ENCODE peak calls at places on chromosomes 1 and 21, in four cellular contexts. One of them, this sample, is unnamed. For H3K36me3, the result is how much of the 10 kb centered on the place peaks cover.

GRCh38 chr1:96492236-96492635 is 229.3 kb upstream of the PTBP2 start:
- DNase-seq in endothelial cell of umbilical vein: no peak
- DNase-seq in mesenchymal stem cell: no peak
- DNase-seq in mammary epithelial cell: no peak
- DNase-seq in this sample: peak

GRCh38 chr1:40267767-40268187 is 9.7 kb downstream of the ZMPSTE24 start:
- DNase-seq in endothelial cell of umbilical vein: peak
- DNase-seq in mesenchymal stem cell: peak
- DNase-seq in mammary epithelial cell: peak
- DNase-seq in this sample: peak

GRCh38 chr1:20546637-20547036 is 5.7 kb upstream of the FAM43B start:
- DNase-seq in endothelial cell of umbilical vein: no peak
- DNase-seq in mesenchymal stem cell: no peak
- DNase-seq in mammary epithelial cell: no peak
- DNase-seq in this sample: no peak

GRCh38 chr1:22287273-22287672 is 144.4 kb upstream of the WNT4 start:
- DNase-seq in endothelial cell of umbilical vein: no peak
- DNase-seq in mesenchymal stem cell: no peak
- DNase-seq in mammary epithelial cell: no peak
- DNase-seq in this sample: no peak

GRCh38 chr1:58465176-58465575 is 81.3 kb downstream of the OMA1 start:
- DNase-seq in endothelial cell of umbilical vein: no peak
- DNase-seq in mesenchymal stem cell: no peak
- DNase-seq in mammary epithelial cell: no peak
- DNase-seq in this sample: no peak

GRCh38 chr1:91303165-91303564 is 101.5 kb downstream of the HFM1 start:
- DNase-seq in endothelial cell of umbilical vein: no peak
- DNase-seq in mesenchymal stem cell: no peak
- DNase-seq in mammary epithelial cell: no peak
- DNase-seq in this sample: no peak

GRCh38 chr1:219575563-219575962 is 37.3 kb downstream of the ZC3H11B start:
- DNase-seq in endothelial cell of umbilical vein: no peak
- DNase-seq in mesenchymal stem cell: no peak
- DNase-seq in mammary epithelial cell: no peak
- DNase-seq in this sample: no peak

GRCh38 chr1:35925741-35926140 is 5.2 kb upstream of the AGO3 start:
- DNase-seq in endothelial cell of umbilical vein: no peak
- DNase-seq in mesenchymal stem cell: no peak
- DNase-seq in mammary epithelial cell: no peak
- DNase-seq in this sample: peak

GRCh38 chr1:225766967-225767413 is 10.6 kb upstream of the SRP9 start:
- DNase-seq in endothelial cell of umbilical vein: peak
- DNase-seq in mesenchymal stem cell: peak
- DNase-seq in mammary epithelial cell: peak
- DNase-seq in this sample: peak

GRCh38 chr1:115189814-115190541 is 100.7 kb upstream of the TSPAN2 start:
- DNase-seq in endothelial cell of umbilical vein: no peak
- DNase-seq in mesenchymal stem cell: peak
- DNase-seq in mammary epithelial cell: peak
- DNase-seq in this sample: peak

GRCh38 chr1:97507863-97508262 is 413.0 kb downstream of the DPYD start:
- DNase-seq in endothelial cell of umbilical vein: no peak
- DNase-seq in mesenchymal stem cell: no peak
- DNase-seq in mammary epithelial cell: no peak
- DNase-seq in this sample: no peak

GRCh38 chr1:228020686-228021525 is 14.1 kb downstream of the WNT3A start:
- DNase-seq in endothelial cell of umbilical vein: no peak
- DNase-seq in mesenchymal stem cell: no peak
- DNase-seq in mammary epithelial cell: no peak
- DNase-seq in this sample: no peak

GRCh38 chr1:216119600-216119999 is 303.6 kb downstream of the USH2A start:
- DNase-seq in endothelial cell of umbilical vein: no peak
- DNase-seq in mesenchymal stem cell: peak
- DNase-seq in mammary epithelial cell: peak
- DNase-seq in this sample: peak

GRCh38 chr1:115129071-115129640 is 39.9 kb upstream of the TSPAN2 start:
- DNase-seq in endothelial cell of umbilical vein: no peak
- DNase-seq in mesenchymal stem cell: no peak
- DNase-seq in mammary epithelial cell: no peak
- DNase-seq in this sample: no peak

GRCh38 chr1:91631718-91632330 is 131.2 kb downstream of the CDC7 start:
- DNase-seq in endothelial cell of umbilical vein: no peak
- DNase-seq in mesenchymal stem cell: no peak
- DNase-seq in mammary epithelial cell: no peak
- DNase-seq in this sample: no peak

GRCh38 chr1:26349196-26349885 is 4.6 kb downstream of the CRYBG2 start:
- DNase-seq in endothelial cell of umbilical vein: no peak
- DNase-seq in mesenchymal stem cell: peak
- DNase-seq in mammary epithelial cell: peak
- DNase-seq in this sample: peak

GRCh38 chr1:10424034-10424433 is 6.2 kb upstream of the CENPS start:
- DNase-seq in endothelial cell of umbilical vein: no peak
- DNase-seq in mesenchymal stem cell: no peak
- DNase-seq in mammary epithelial cell: no peak
- DNase-seq in this sample: peak

GRCh38 chr1:100597069-100597741 is 59.3 kb downstream of the GPR88 start:
- DNase-seq in endothelial cell of umbilical vein: peak
- DNase-seq in mesenchymal stem cell: peak
- DNase-seq in mammary epithelial cell: peak
- DNase-seq in this sample: peak

GRCh38 chr1:4836574-4836973 is 182.2 kb downstream of the AJAP1 start:
- DNase-seq in endothelial cell of umbilical vein: no peak
- DNase-seq in mesenchymal stem cell: no peak
- DNase-seq in mammary epithelial cell: no peak
- DNase-seq in this sample: no peak

GRCh38 chr1:14894811-14895524 is 258.6 kb upstream of the TMEM51 start:
- DNase-seq in endothelial cell of umbilical vein: no peak
- DNase-seq in mesenchymal stem cell: no peak
- DNase-seq in mammary epithelial cell: no peak
- DNase-seq in this sample: no peak

GRCh38 chr1:173134800-173135199 is 72.3 kb downstream of the TNFSF4 start:
- DNase-seq in endothelial cell of umbilical vein: no peak
- DNase-seq in mesenchymal stem cell: no peak
- DNase-seq in mammary epithelial cell: no peak
- DNase-seq in this sample: peak

GRCh38 chr1:232555581-232556189 is 74.2 kb downstream of the SIPA1L2 start:
- DNase-seq in endothelial cell of umbilical vein: no peak
- DNase-seq in mesenchymal stem cell: peak
- DNase-seq in mammary epithelial cell: no peak
- DNase-seq in this sample: peak

GRCh38 chr1:17229379-17229778 is 19.5 kb upstream of the PADI3 start:
- DNase-seq in endothelial cell of umbilical vein: no peak
- DNase-seq in mesenchymal stem cell: no peak
- DNase-seq in mammary epithelial cell: peak
- DNase-seq in this sample: no peak

GRCh38 chr1:235068155-235069121 is 60.2 kb downstream of the TOMM20 start:
- DNase-seq in endothelial cell of umbilical vein: no peak
- DNase-seq in mesenchymal stem cell: peak
- DNase-seq in mammary epithelial cell: peak
- DNase-seq in this sample: peak

GRCh38 chr1:207858271-207858670 is 52.7 kb downstream of the CD34 start:
- DNase-seq in endothelial cell of umbilical vein: no peak
- DNase-seq in mesenchymal stem cell: no peak
- DNase-seq in mammary epithelial cell: no peak
- DNase-seq in this sample: no peak

GRCh38 chr1:202567747-202568146 is 142.5 kb downstream of the SYT2 start:
- DNase-seq in endothelial cell of umbilical vein: peak
- DNase-seq in mesenchymal stem cell: no peak
- DNase-seq in mammary epithelial cell: no peak
- DNase-seq in this sample: no peak

GRCh38 chr1:166017395-166017794 is 149.4 kb downstream of the FAM78B start:
- DNase-seq in endothelial cell of umbilical vein: no peak
- DNase-seq in mesenchymal stem cell: no peak
- DNase-seq in mammary epithelial cell: no peak
- DNase-seq in this sample: no peak

GRCh38 chr1:238647877-238648276 is 738.5 kb upstream of the CHRM3 start:
- DNase-seq in endothelial cell of umbilical vein: no peak
- DNase-seq in mesenchymal stem cell: peak
- DNase-seq in mammary epithelial cell: peak
- DNase-seq in this sample: peak

GRCh38 chr21:26288033-26288432 is 117.5 kb upstream of the APP start:
- DNase-seq in endothelial cell of umbilical vein: no peak
- DNase-seq in mesenchymal stem cell: no peak
- DNase-seq in mammary epithelial cell: no peak
- DNase-seq in this sample: no peak

GRCh38 chr1:199308349-199308846 is 669.6 kb downstream of the PTPRC start:
- DNase-seq in endothelial cell of umbilical vein: no peak
- DNase-seq in mesenchymal stem cell: no peak
- DNase-seq in mammary epithelial cell: no peak
- DNase-seq in this sample: no peak

GRCh38 chr1:199310701-199311100 is 671.9 kb downstream of the PTPRC start:
- DNase-seq in endothelial cell of umbilical vein: no peak
- DNase-seq in mesenchymal stem cell: no peak
- DNase-seq in mammary epithelial cell: no peak
- DNase-seq in this sample: no peak

GRCh38 chr1:199311478-199312242 is 672.8 kb downstream of the PTPRC start:
- DNase-seq in endothelial cell of umbilical vein: no peak
- DNase-seq in mesenchymal stem cell: no peak
- DNase-seq in mammary epithelial cell: no peak
- DNase-seq in this sample: no peak

GRCh38 chr1:199312626-199313025 is 673.8 kb downstream of the PTPRC start:
- DNase-seq in endothelial cell of umbilical vein: peak
- DNase-seq in mesenchymal stem cell: no peak
- DNase-seq in mammary epithelial cell: no peak
- DNase-seq in this sample: no peak

GRCh38 chr1:199313444-199313843 is 674.6 kb downstream of the PTPRC start:
- DNase-seq in endothelial cell of umbilical vein: no peak
- DNase-seq in mesenchymal stem cell: no peak
- DNase-seq in mammary epithelial cell: no peak
- DNase-seq in this sample: no peak
- H2AFZ ChIP-seq in endothelial cell of umbilical vein: no peak
- H2AFZ ChIP-seq in mesenchymal stem cell: no peak
- H2AFZ ChIP-seq in mammary epithelial cell: no peak
- H2AFZ ChIP-seq in this sample: no peak

GRCh38 chr1:161244888-161245287 is 6.9 kb upstream of the NR1I3 start:
- DNase-seq in endothelial cell of umbilical vein: no peak
- DNase-seq in mesenchymal stem cell: no peak
- DNase-seq in mammary epithelial cell: peak
- DNase-seq in this sample: no peak
- H3K27ac ChIP-seq in endothelial cell of umbilical vein: no peak
- H3K27ac ChIP-seq in mesenchymal stem cell: no peak
- H3K27ac ChIP-seq in mammary epithelial cell: no peak
- H3K27ac ChIP-seq in this sample: no peak

GRCh38 chr1:42952353-42953001 is 6.2 kb downstream of the SLC2A1 start:
- DNase-seq in endothelial cell of umbilical vein: no peak
- DNase-seq in mesenchymal stem cell: no peak
- DNase-seq in mammary epithelial cell: no peak
- DNase-seq in this sample: peak
- H3K36me3 ChIP-seq in endothelial cell of umbilical vein: under half
- H3K36me3 ChIP-seq in mesenchymal stem cell: under half
- H3K36me3 ChIP-seq in mammary epithelial cell: under half
- H3K36me3 ChIP-seq in this sample: under half

GRCh38 chr1:170426596-170426995 is 105.4 kb upstream of the GORAB start:
- DNase-seq in endothelial cell of umbilical vein: no peak
- DNase-seq in mesenchymal stem cell: no peak
- DNase-seq in mammary epithelial cell: no peak
- DNase-seq in this sample: no peak

DNA sequence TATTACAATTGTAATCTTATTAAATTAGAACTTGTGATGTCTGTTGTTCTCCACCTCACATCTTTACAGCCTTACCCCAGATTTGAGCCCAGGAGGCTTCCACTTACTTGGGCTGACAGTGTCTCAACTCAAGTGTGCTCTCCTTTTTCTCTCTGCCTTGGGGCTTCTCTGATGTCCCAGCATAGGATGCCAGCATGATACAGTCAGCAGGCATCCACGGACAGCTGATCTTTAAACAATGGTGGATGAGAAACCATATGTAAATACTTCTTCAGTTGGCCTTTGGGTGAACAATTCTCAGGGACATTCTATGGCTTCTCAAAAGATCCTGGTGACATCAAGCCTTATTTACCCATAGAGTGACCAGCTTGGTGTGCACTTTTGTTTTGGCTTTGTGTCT is 107.6 kb upstream of the GORAB start:
- DNase-seq in endothelial cell of umbilical vein: no peak
- DNase-seq in mesenchymal stem cell: no peak
- DNase-seq in mammary epithelial cell: no peak
- DNase-seq in this sample: no peak
- H2AFZ ChIP-seq in endothelial cell of umbilical vein: no peak
- H2AFZ ChIP-seq in mesenchymal stem cell: no peak
- H2AFZ ChIP-seq in mammary epithelial cell: no peak
- H2AFZ ChIP-seq in this sample: no peak

GRCh38 chr1:95409901-95410300 is 175.9 kb downstream of the RWDD3 start:
- DNase-seq in endothelial cell of umbilical vein: no peak
- DNase-seq in mesenchymal stem cell: no peak
- DNase-seq in mammary epithelial cell: no peak
- DNase-seq in this sample: no peak
- H3K27ac ChIP-seq in endothelial cell of umbilical vein: no peak
- H3K27ac ChIP-seq in mesenchymal stem cell: no peak
- H3K27ac ChIP-seq in mammary epithelial cell: no peak
- H3K27ac ChIP-seq in this sample: no peak

DNA sequence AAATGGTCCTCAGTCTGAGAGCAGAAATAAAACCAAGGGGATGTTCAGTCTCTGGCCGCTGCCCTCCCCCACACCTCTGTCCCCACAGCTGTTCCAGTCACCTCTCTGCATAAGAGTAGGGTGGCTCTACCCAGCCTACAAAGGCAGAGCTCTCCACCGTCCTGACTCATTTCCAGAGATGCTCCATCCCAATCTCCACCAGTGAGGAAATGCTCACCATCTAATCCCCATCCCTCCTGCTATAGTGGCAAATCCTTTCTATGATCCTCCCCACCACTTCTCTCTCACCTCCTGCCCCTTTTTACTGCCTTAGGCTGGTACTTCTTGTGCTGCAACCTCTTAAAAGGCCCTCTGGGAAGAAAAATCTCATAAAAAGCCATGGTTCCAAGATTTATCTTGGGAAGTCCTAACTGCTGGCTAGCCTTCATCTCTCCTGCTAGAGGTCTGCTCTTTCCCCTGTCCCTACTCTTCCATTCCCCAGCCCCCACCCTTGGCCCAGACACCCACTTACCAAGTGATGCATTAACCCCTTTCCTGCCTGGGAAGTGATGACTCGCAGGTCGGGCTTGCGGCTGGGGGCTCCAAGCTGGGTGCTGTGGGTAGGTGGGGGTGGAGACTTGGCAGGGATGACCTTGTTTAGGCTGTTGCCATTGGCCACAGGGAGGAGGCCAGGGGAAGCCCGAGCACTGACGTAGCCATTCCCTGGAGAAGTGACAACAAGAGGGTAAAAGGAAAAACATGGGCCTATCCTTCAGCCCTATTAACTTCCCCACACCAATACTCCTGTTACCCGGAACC is 23.9 kb downstream of the MEF2D start:
- DNase-seq in endothelial cell of umbilical vein: peak
- DNase-seq in mesenchymal stem cell: peak
- DNase-seq in mammary epithelial cell: peak
- DNase-seq in this sample: peak
- H3K36me3 ChIP-seq in endothelial cell of umbilical vein: half or more
- H3K36me3 ChIP-seq in mesenchymal stem cell: half or more
- H3K36me3 ChIP-seq in mammary epithelial cell: under half
- H3K36me3 ChIP-seq in this sample: under half

DNA sequence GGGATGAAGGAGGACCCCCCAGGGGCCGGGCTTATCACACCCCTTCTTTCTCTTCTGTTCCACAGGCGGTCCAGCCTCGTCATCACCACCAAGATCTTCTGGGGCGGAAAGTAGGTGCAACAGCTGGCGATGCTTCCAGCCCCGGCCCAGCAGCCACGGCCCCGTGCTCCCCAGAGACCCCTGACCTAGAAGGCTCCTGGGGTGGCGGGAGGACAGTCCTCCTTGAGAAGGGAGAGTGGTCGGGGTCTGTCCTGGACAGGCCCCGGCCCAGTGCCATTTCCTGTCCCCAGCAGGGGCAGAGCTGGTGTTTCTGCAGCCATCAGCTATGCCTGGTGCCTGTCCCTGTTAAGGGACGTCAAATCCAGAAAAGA is 41.7 kb downstream of the KCNAB2 start:
- DNase-seq in endothelial cell of umbilical vein: no peak
- DNase-seq in mesenchymal stem cell: no peak
- DNase-seq in mammary epithelial cell: no peak
- DNase-seq in this sample: no peak
- H2AFZ ChIP-seq in endothelial cell of umbilical vein: no peak
- H2AFZ ChIP-seq in mesenchymal stem cell: no peak
- H2AFZ ChIP-seq in mammary epithelial cell: no peak
- H2AFZ ChIP-seq in this sample: no peak